ENCODE peak calls at places on chromosomes 16 and 17, in four cellular contexts. Y is GM23248, V is right cardiac atrium, Q is tibial artery. L is an unnamed sample.

GRCh38 chr16:53257001-53257400 is 177.3 kb upstream of the RBL2 start:
- DNase-seq in Y (peak), Q (no peak), V (no peak), L (no peak)

GRCh38 chr17:12342609-12343248 is 322.1 kb downstream of the MAP2K4 start:
- DNase-seq in Y (peak), V (no peak), Q (no peak), L (no peak)

GRCh38 chr16:72934661-72935403 is 113.1 kb downstream of the ZFHX3 start:
- DNase-seq in Y (no peak), Q (no peak), V (no peak), L (no peak)

GRCh38 chr16:4682084-4682581 is 11.2 kb upstream of the NUDT16L1 start:
- DNase-seq in Q (no peak), Y (no peak), V (peak), L (no peak)

GRCh38 chr16:64225696-64226095 is 896.2 kb downstream of the CDH11 start:
- DNase-seq in Q (no peak), Y (peak), V (no peak), L (no peak)

GRCh38 chr17:48160177-48160967 is 52.8 kb downstream of the SNX11 start:
- DNase-seq in Q (no peak), V (no peak), Y (no peak), L (no peak)

GRCh38 chr16:23119570-23119969 is 29.7 kb downstream of the USP31 start:
- DNase-seq in V (no peak), Y (peak), Q (no peak), L (no peak)

GRCh38 chr16:87086156-87086555 is 231.0 kb downstream of the C16orf95 start:
- DNase-seq in Q (no peak), V (no peak), Y (peak), L (no peak)

GRCh38 chr16:35144212-35144932 is 1685.0 kb downstream of the TP53TG3F start:
- DNase-seq in Q (peak), V (no peak), Y (no peak), L (no peak)

GRCh38 chr17:21283482-21284318 is 811 bp upstream of the MAP2K3 start:
- DNase-seq in Y (peak), Q (peak), V (peak), L (no peak)

GRCh38 chr17:59377410-59377809 is 46.0 kb downstream of the YPEL2 start:
- DNase-seq in V (no peak), Y (peak), Q (peak), L (no peak)

GRCh38 chr17:50102164-50102991 is 7.2 kb downstream of the PDK2 start:
- DNase-seq in Y (no peak), V (peak), Q (peak), L (no peak)

GRCh38 chr16:72677662-72678447 is 370.1 kb downstream of the ZFHX3 start:
- DNase-seq in Y (peak), Q (no peak), V (no peak), L (no peak)

GRCh38 chr16:23861874-23862273 is 26.1 kb downstream of the PRKCB start:
- DNase-seq in V (no peak), Y (no peak), Q (no peak), L (no peak)

GRCh38 chr17:66909811-66910210 is 54.7 kb upstream of the CACNG4 start:
- DNase-seq in Y (no peak), Q (no peak), V (no peak), L (no peak)

GRCh38 chr16:46719528-46719927 is 28.6 kb downstream of the MYLK3 start:
- DNase-seq in Y (no peak), V (no peak), Q (no peak), L (no peak)

GRCh38 chr16:88789593-88789992 is 4.6 kb upstream of the PIEZO1 start:
- DNase-seq in Y (no peak), V (no peak), Q (no peak), L (no peak)

GRCh38 chr16:88792078-88792550 is 7.1 kb upstream of the PIEZO1 start:
- DNase-seq in Q (no peak), Y (peak), V (no peak), L (no peak)

GRCh38 chr16:88790312-88791150 is 5.5 kb upstream of the PIEZO1 start:
- DNase-seq in V (peak), Q (peak), Y (peak), L (no peak)

GRCh38 chr16:88796278-88796677 is 7.3 kb upstream of the CDT1 start:
- DNase-seq in V (no peak), Q (no peak), Y (no peak), L (no peak)

GRCh38 chr16:88792668-88793587 is 7.9 kb upstream of the PIEZO1 start:
- DNase-seq in Y (no peak), Q (no peak), V (no peak), L (no peak)
- H3K27ac ChIP-seq in Y (peak), Q (no peak), V (no peak), L (no peak)

GRCh38 chr16:3460121-3460520 is 16.6 kb downstream of the NAA60 start:
- DNase-seq in Q (no peak), Y (peak), V (no peak), L (no peak)
- H3K27ac ChIP-seq in Q (no peak), Y (peak), V (peak), L (no peak)

GRCh38 chr16:970766-971581 is at the start of gene LMF1:
- DNase-seq in V (peak), Q (peak), Y (peak), L (peak)
- H3K27ac ChIP-seq in V (peak), Q (peak), Y (peak), L (peak)

DNA sequence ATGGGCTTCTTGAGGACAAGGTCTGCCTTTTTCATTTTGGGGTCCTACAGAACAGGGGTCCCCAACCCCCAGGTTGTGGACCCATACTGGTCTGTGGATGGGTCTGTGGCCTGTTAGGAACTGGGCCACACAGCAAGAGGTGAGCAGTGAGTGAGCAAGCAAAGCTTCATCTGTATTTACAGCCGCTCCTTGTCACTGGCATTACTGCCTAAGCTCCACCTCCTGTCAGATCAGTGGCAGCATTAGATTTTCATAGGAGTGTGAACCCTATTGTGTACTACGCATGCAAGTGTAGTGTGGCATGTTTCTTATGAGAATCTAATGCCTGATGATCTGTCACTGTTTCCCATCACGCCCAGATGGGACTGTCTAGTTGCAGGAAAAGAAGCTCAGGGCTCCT is 33.9 kb downstream of the ERN1 start:
- DNase-seq in V (no peak), Y (no peak), Q (no peak), L (no peak)
- H3K27ac ChIP-seq in V (no peak), Y (no peak), Q (no peak), L (no peak)

DNA sequence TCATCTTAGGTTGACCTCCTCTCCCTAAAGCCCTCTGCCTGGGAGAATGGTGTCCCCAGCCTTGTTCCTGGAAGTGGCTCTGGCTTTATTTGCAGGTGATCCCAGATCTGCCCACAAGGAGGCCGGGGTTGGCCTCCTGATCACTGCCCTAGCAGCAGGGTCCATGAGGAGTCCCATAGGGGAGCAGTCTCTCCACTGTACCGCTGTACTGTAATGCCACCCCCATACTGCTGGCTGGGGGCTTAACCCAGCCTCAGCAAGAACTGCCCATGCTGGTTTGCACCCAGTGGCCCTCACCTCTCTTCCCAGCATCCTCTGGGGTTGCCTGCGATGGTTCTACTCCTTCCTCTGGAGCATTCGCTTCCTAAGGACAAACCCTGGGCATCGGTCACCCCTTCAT is 39.1 kb downstream of the PSME3IP1 start:
- DNase-seq in V (no peak), Y (peak), Q (no peak), L (no peak)
- H3K27ac ChIP-seq in V (peak), Y (no peak), Q (no peak), L (peak)

GRCh38 chr17:47066841-47067682 is 88.0 kb upstream of the RPRML start:
- DNase-seq in Y (peak), V (peak), Q (peak), L (peak)
- H3K27ac ChIP-seq in Y (peak), V (peak), Q (peak), L (peak)

GRCh38 chr17:31566247-31566991 is 174.9 kb downstream of the RAB11FIP4 start:
- DNase-seq in Q (no peak), Y (no peak), V (no peak), L (no peak)
- H3K27ac ChIP-seq in Q (peak), Y (peak), V (no peak), L (no peak)